ENCODE peak calls at places on chromosomes 12 and 14, in six cellular contexts. One of them, this sample, is unnamed.

GRCh38 chr12:49348781-49349180 is 2.1 kb downstream of the DNAJC22 start:
- DNase-seq in C1 segment of cervical spinal cord: no peak
- DNase-seq in fibroblast of the aortic adventitia: no peak
- DNase-seq in cerebellar nuclear complex: no peak
- DNase-seq in epithelial cell of esophagus: no peak
- DNase-seq in stimulated activated CD4-positive, alpha-beta T cell treated with anti-CD3 and anti-CD28 coated beads, Interleukin-12 subunit alpha, Interleukin-12 subunit beta, amount 100 ng/mL, for 4 hours: no peak
- DNase-seq in this sample: no peak

GRCh38 chr14:28308727-28309126 is 457.9 kb upstream of the FOXG1 start:
- DNase-seq in cerebellar nuclear complex: no peak
- DNase-seq in C1 segment of cervical spinal cord: no peak
- DNase-seq in fibroblast of the aortic adventitia: peak
- DNase-seq in stimulated activated CD4-positive, alpha-beta T cell treated with anti-CD3 and anti-CD28 coated beads, Interleukin-12 subunit alpha, Interleukin-12 subunit beta, amount 100 ng/mL, for 4 hours: no peak
- DNase-seq in epithelial cell of esophagus: peak
- DNase-seq in this sample: no peak

GRCh38 chr12:124504273-124505000 is 63.0 kb downstream of the NCOR2 start:
- DNase-seq in epithelial cell of esophagus: no peak
- DNase-seq in fibroblast of the aortic adventitia: no peak
- DNase-seq in cerebellar nuclear complex: no peak
- DNase-seq in stimulated activated CD4-positive, alpha-beta T cell treated with anti-CD3 and anti-CD28 coated beads, Interleukin-12 subunit alpha, Interleukin-12 subunit beta, amount 100 ng/mL, for 4 hours: no peak
- DNase-seq in C1 segment of cervical spinal cord: no peak
- DNase-seq in this sample: no peak

GRCh38 chr14:53331247-53331646 is 178.1 kb upstream of the DDHD1 start:
- DNase-seq in cerebellar nuclear complex: no peak
- DNase-seq in C1 segment of cervical spinal cord: no peak
- DNase-seq in fibroblast of the aortic adventitia: peak
- DNase-seq in epithelial cell of esophagus: peak
- DNase-seq in stimulated activated CD4-positive, alpha-beta T cell treated with anti-CD3 and anti-CD28 coated beads, Interleukin-12 subunit alpha, Interleukin-12 subunit beta, amount 100 ng/mL, for 4 hours: no peak
- DNase-seq in this sample: no peak

GRCh38 chr14:75186953-75187352 is 10.5 kb upstream of the TMED10 start:
- DNase-seq in C1 segment of cervical spinal cord: no peak
- DNase-seq in epithelial cell of esophagus: no peak
- DNase-seq in fibroblast of the aortic adventitia: no peak
- DNase-seq in stimulated activated CD4-positive, alpha-beta T cell treated with anti-CD3 and anti-CD28 coated beads, Interleukin-12 subunit alpha, Interleukin-12 subunit beta, amount 100 ng/mL, for 4 hours: no peak
- DNase-seq in cerebellar nuclear complex: no peak
- DNase-seq in this sample: no peak

GRCh38 chr14:104196461-104197180 is 58.2 kb downstream of the KIF26A start:
- DNase-seq in stimulated activated CD4-positive, alpha-beta T cell treated with anti-CD3 and anti-CD28 coated beads, Interleukin-12 subunit alpha, Interleukin-12 subunit beta, amount 100 ng/mL, for 4 hours: no peak
- DNase-seq in fibroblast of the aortic adventitia: no peak
- DNase-seq in cerebellar nuclear complex: no peak
- DNase-seq in C1 segment of cervical spinal cord: no peak
- DNase-seq in epithelial cell of esophagus: no peak
- DNase-seq in this sample: no peak

GRCh38 chr14:105738638-105739037 is 212.3 kb downstream of the TMEM121 start:
- DNase-seq in epithelial cell of esophagus: no peak
- DNase-seq in cerebellar nuclear complex: no peak
- DNase-seq in C1 segment of cervical spinal cord: no peak
- DNase-seq in stimulated activated CD4-positive, alpha-beta T cell treated with anti-CD3 and anti-CD28 coated beads, Interleukin-12 subunit alpha, Interleukin-12 subunit beta, amount 100 ng/mL, for 4 hours: no peak
- DNase-seq in fibroblast of the aortic adventitia: no peak
- DNase-seq in this sample: no peak

GRCh38 chr14:22387776-22388241 is 201.2 kb downstream of the DAD1 start:
- DNase-seq in stimulated activated CD4-positive, alpha-beta T cell treated with anti-CD3 and anti-CD28 coated beads, Interleukin-12 subunit alpha, Interleukin-12 subunit beta, amount 100 ng/mL, for 4 hours: no peak
- DNase-seq in cerebellar nuclear complex: no peak
- DNase-seq in C1 segment of cervical spinal cord: no peak
- DNase-seq in fibroblast of the aortic adventitia: no peak
- DNase-seq in epithelial cell of esophagus: no peak
- DNase-seq in this sample: no peak

GRCh38 chr12:63822352-63822751 is 22.1 kb upstream of the SRGAP1 start:
- DNase-seq in fibroblast of the aortic adventitia: peak
- DNase-seq in cerebellar nuclear complex: no peak
- DNase-seq in C1 segment of cervical spinal cord: no peak
- DNase-seq in epithelial cell of esophagus: peak
- DNase-seq in stimulated activated CD4-positive, alpha-beta T cell treated with anti-CD3 and anti-CD28 coated beads, Interleukin-12 subunit alpha, Interleukin-12 subunit beta, amount 100 ng/mL, for 4 hours: no peak
- DNase-seq in this sample: no peak

GRCh38 chr12:95102916-95103671 is 29.7 kb upstream of the NR2C1 start:
- DNase-seq in epithelial cell of esophagus: peak
- DNase-seq in cerebellar nuclear complex: no peak
- DNase-seq in stimulated activated CD4-positive, alpha-beta T cell treated with anti-CD3 and anti-CD28 coated beads, Interleukin-12 subunit alpha, Interleukin-12 subunit beta, amount 100 ng/mL, for 4 hours: peak
- DNase-seq in fibroblast of the aortic adventitia: peak
- DNase-seq in C1 segment of cervical spinal cord: no peak
- DNase-seq in this sample: no peak

GRCh38 chr14:74909501-74909900 is 13.6 kb downstream of the RPS6KL1 start:
- DNase-seq in C1 segment of cervical spinal cord: no peak
- DNase-seq in epithelial cell of esophagus: no peak
- DNase-seq in cerebellar nuclear complex: no peak
- DNase-seq in fibroblast of the aortic adventitia: no peak
- DNase-seq in stimulated activated CD4-positive, alpha-beta T cell treated with anti-CD3 and anti-CD28 coated beads, Interleukin-12 subunit alpha, Interleukin-12 subunit beta, amount 100 ng/mL, for 4 hours: no peak
- DNase-seq in this sample: peak

GRCh38 chr12:115337693-115338543 is 653.9 kb upstream of the TBX3 start:
- DNase-seq in fibroblast of the aortic adventitia: peak
- DNase-seq in cerebellar nuclear complex: no peak
- DNase-seq in stimulated activated CD4-positive, alpha-beta T cell treated with anti-CD3 and anti-CD28 coated beads, Interleukin-12 subunit alpha, Interleukin-12 subunit beta, amount 100 ng/mL, for 4 hours: no peak
- DNase-seq in C1 segment of cervical spinal cord: no peak
- DNase-seq in epithelial cell of esophagus: peak
- DNase-seq in this sample: no peak

GRCh38 chr14:74649673-74650072 is 37.6 kb upstream of the LTBP2 start:
- DNase-seq in stimulated activated CD4-positive, alpha-beta T cell treated with anti-CD3 and anti-CD28 coated beads, Interleukin-12 subunit alpha, Interleukin-12 subunit beta, amount 100 ng/mL, for 4 hours: no peak
- DNase-seq in fibroblast of the aortic adventitia: peak
- DNase-seq in epithelial cell of esophagus: peak
- DNase-seq in cerebellar nuclear complex: no peak
- DNase-seq in C1 segment of cervical spinal cord: no peak
- DNase-seq in this sample: no peak

GRCh38 chr12:115885040-115885439 is 392.5 kb downstream of the MED13L start:
- DNase-seq in C1 segment of cervical spinal cord: no peak
- DNase-seq in stimulated activated CD4-positive, alpha-beta T cell treated with anti-CD3 and anti-CD28 coated beads, Interleukin-12 subunit alpha, Interleukin-12 subunit beta, amount 100 ng/mL, for 4 hours: no peak
- DNase-seq in cerebellar nuclear complex: no peak
- DNase-seq in epithelial cell of esophagus: peak
- DNase-seq in fibroblast of the aortic adventitia: no peak
- DNase-seq in this sample: no peak

GRCh38 chr14:97056086-97056485 is 258.9 kb downstream of the VRK1 start:
- DNase-seq in fibroblast of the aortic adventitia: no peak
- DNase-seq in C1 segment of cervical spinal cord: no peak
- DNase-seq in epithelial cell of esophagus: peak
- DNase-seq in cerebellar nuclear complex: no peak
- DNase-seq in stimulated activated CD4-positive, alpha-beta T cell treated with anti-CD3 and anti-CD28 coated beads, Interleukin-12 subunit alpha, Interleukin-12 subunit beta, amount 100 ng/mL, for 4 hours: no peak
- DNase-seq in this sample: no peak